ENCODE peak calls at places on chromosomes 16 and 17, in four cellular contexts. One of them, this sample, is unnamed. For H3K9me3, the result is how much of the 10 kb centered on the place peaks cover.

GRCh38 chr16:84607694-84608093 is 10.2 kb downstream of the COTL1 start:
- DNase-seq in right lobe of liver: no peak
- DNase-seq in CD4-positive, alpha-beta T cell: no peak
- DNase-seq in CD8-positive, alpha-beta T cell: no peak
- DNase-seq in this sample: no peak

GRCh38 chr16:13426279-13426678 is 493.7 kb upstream of the ERCC4 start:
- DNase-seq in right lobe of liver: no peak
- DNase-seq in CD4-positive, alpha-beta T cell: no peak
- DNase-seq in CD8-positive, alpha-beta T cell: no peak
- DNase-seq in this sample: no peak

GRCh38 chr16:81808933-81809480 is 29.9 kb downstream of the PLCG2 start:
- DNase-seq in right lobe of liver: no peak
- DNase-seq in CD4-positive, alpha-beta T cell: no peak
- DNase-seq in CD8-positive, alpha-beta T cell: no peak
- DNase-seq in this sample: no peak

GRCh38 chr16:693766-694165 is 3.6 kb upstream of the WDR24 start:
- DNase-seq in right lobe of liver: no peak
- DNase-seq in CD4-positive, alpha-beta T cell: no peak
- DNase-seq in CD8-positive, alpha-beta T cell: no peak
- DNase-seq in this sample: no peak

GRCh38 chr16:79897087-79897443 is 296.5 kb upstream of the MAF start:
- DNase-seq in right lobe of liver: no peak
- DNase-seq in CD4-positive, alpha-beta T cell: no peak
- DNase-seq in CD8-positive, alpha-beta T cell: no peak
- DNase-seq in this sample: no peak

GRCh38 chr17:75152971-75153853 is 1.1 kb downstream of the JPT1 start:
- DNase-seq in right lobe of liver: no peak
- DNase-seq in CD4-positive, alpha-beta T cell: peak
- DNase-seq in CD8-positive, alpha-beta T cell: no peak
- DNase-seq in this sample: peak

GRCh38 chr17:7136266-7136877 is 21.8 kb upstream of the ASGR2 start:
- DNase-seq in right lobe of liver: peak
- DNase-seq in CD4-positive, alpha-beta T cell: peak
- DNase-seq in CD8-positive, alpha-beta T cell: peak
- DNase-seq in this sample: peak

GRCh38 chr17:50221500-50222480 is 20.4 kb upstream of the COL1A1 start:
- DNase-seq in right lobe of liver: no peak
- DNase-seq in CD4-positive, alpha-beta T cell: no peak
- DNase-seq in CD8-positive, alpha-beta T cell: no peak
- DNase-seq in this sample: no peak

GRCh38 chr16:3879258-3879886 is 1.1 kb downstream of the CREBBP start:
- DNase-seq in right lobe of liver: peak
- DNase-seq in CD4-positive, alpha-beta T cell: no peak
- DNase-seq in CD8-positive, alpha-beta T cell: no peak
- DNase-seq in this sample: peak

GRCh38 chr16:2846511-2847310 is 11.3 kb downstream of the PRSS22 start:
- DNase-seq in right lobe of liver: no peak
- DNase-seq in CD4-positive, alpha-beta T cell: no peak
- DNase-seq in CD8-positive, alpha-beta T cell: no peak
- DNase-seq in this sample: no peak

GRCh38 chr16:25372716-25373115 is 115.1 kb upstream of the ZKSCAN2 start:
- DNase-seq in right lobe of liver: no peak
- DNase-seq in CD4-positive, alpha-beta T cell: no peak
- DNase-seq in CD8-positive, alpha-beta T cell: no peak
- DNase-seq in this sample: no peak

DNA sequence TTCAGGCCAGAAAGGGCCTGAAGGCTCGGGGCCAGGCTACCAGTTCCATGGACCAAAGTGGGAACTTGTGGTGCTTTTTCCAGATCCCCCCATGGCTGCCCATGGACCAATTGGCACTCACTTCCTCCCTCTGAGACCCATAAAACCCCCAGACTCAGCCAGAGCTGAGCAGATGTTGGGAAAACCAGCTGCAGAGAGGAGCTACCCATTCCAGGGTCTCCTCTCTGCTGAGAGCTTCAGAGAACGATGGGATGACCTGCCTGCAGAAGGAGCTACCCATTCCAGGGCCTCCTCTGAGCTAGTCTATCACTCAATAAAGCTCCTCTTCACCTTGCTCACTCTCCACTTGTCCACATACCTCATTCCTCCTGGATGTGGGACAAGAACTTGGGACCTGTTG is 52.2 kb upstream of the MED9 start:
- DNase-seq in right lobe of liver: peak
- DNase-seq in CD4-positive, alpha-beta T cell: no peak
- DNase-seq in CD8-positive, alpha-beta T cell: no peak
- DNase-seq in this sample: no peak
- H3K9me3 ChIP-seq in right lobe of liver: under half
- H3K9me3 ChIP-seq in CD4-positive, alpha-beta T cell: under half
- H3K9me3 ChIP-seq in CD8-positive, alpha-beta T cell: under half
- H3K9me3 ChIP-seq in this sample: under half

GRCh38 chr17:38731526-38732294 is 1.6 kb downstream of the CISD3 start:
- DNase-seq in right lobe of liver: no peak
- DNase-seq in CD4-positive, alpha-beta T cell: no peak
- DNase-seq in CD8-positive, alpha-beta T cell: no peak
- DNase-seq in this sample: no peak

GRCh38 chr17:38735161-38735997 is 5.2 kb downstream of the CISD3 start:
- DNase-seq in right lobe of liver: peak
- DNase-seq in CD4-positive, alpha-beta T cell: peak
- DNase-seq in CD8-positive, alpha-beta T cell: peak
- DNase-seq in this sample: peak

GRCh38 chr17:38733315-38734234 is 3.4 kb downstream of the CISD3 start:
- DNase-seq in right lobe of liver: no peak
- DNase-seq in CD4-positive, alpha-beta T cell: no peak
- DNase-seq in CD8-positive, alpha-beta T cell: no peak
- DNase-seq in this sample: no peak

GRCh38 chr17:38732376-38733314 is 2.5 kb downstream of the CISD3 start:
- DNase-seq in right lobe of liver: peak
- DNase-seq in CD4-positive, alpha-beta T cell: no peak
- DNase-seq in CD8-positive, alpha-beta T cell: no peak
- DNase-seq in this sample: peak

GRCh38 chr17:38734235-38734633 is 4.1 kb downstream of the CISD3 start:
- DNase-seq in right lobe of liver: no peak
- DNase-seq in CD4-positive, alpha-beta T cell: no peak
- DNase-seq in CD8-positive, alpha-beta T cell: no peak
- DNase-seq in this sample: no peak
- H3K27ac ChIP-seq in right lobe of liver: no peak
- H3K27ac ChIP-seq in CD4-positive, alpha-beta T cell: no peak
- H3K27ac ChIP-seq in CD8-positive, alpha-beta T cell: no peak
- H3K27ac ChIP-seq in this sample: peak

GRCh38 chr17:83199500-83200201 is 120.2 kb downstream of the METRNL start:
- DNase-seq in right lobe of liver: peak
- DNase-seq in CD4-positive, alpha-beta T cell: peak
- DNase-seq in CD8-positive, alpha-beta T cell: no peak
- DNase-seq in this sample: no peak
- H3K9me3 ChIP-seq in right lobe of liver: under half
- H3K9me3 ChIP-seq in CD4-positive, alpha-beta T cell: under half
- H3K9me3 ChIP-seq in CD8-positive, alpha-beta T cell: under half
- H3K9me3 ChIP-seq in this sample: under half

DNA sequence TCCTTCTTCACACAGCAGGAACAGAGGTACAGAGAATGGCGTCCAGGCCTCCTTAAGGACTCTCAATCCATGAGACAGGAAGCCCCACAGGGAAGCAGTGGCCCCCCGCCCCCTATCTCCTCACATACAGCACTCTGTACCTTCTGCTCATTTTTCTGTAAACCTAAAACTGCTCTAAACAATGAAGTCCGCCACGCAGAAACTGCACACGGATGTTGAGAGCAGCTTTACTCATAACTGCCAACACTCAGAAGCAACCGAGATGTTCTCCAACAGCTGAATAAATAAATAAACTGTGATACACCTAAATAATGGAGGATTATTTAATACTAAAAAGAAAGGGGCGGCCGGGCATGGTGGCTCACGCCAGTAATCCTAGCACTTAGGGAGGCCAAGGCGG is 9.9 kb downstream of the TBC1D16 start:
- DNase-seq in right lobe of liver: no peak
- DNase-seq in CD4-positive, alpha-beta T cell: no peak
- DNase-seq in CD8-positive, alpha-beta T cell: no peak
- DNase-seq in this sample: no peak
- H3K27ac ChIP-seq in right lobe of liver: peak
- H3K27ac ChIP-seq in CD4-positive, alpha-beta T cell: no peak
- H3K27ac ChIP-seq in CD8-positive, alpha-beta T cell: no peak
- H3K27ac ChIP-seq in this sample: no peak

GRCh38 chr16:31916056-31916488 is 42.5 kb downstream of the ZNF267 start:
- DNase-seq in right lobe of liver: no peak
- DNase-seq in CD4-positive, alpha-beta T cell: no peak
- DNase-seq in CD8-positive, alpha-beta T cell: no peak
- DNase-seq in this sample: no peak

GRCh38 chr16:31913668-31914067 is 40.1 kb downstream of the ZNF267 start:
- DNase-seq in right lobe of liver: no peak
- DNase-seq in CD4-positive, alpha-beta T cell: no peak
- DNase-seq in CD8-positive, alpha-beta T cell: no peak
- DNase-seq in this sample: no peak
- H3K9me3 ChIP-seq in right lobe of liver: half or more
- H3K9me3 ChIP-seq in CD4-positive, alpha-beta T cell: half or more
- H3K9me3 ChIP-seq in CD8-positive, alpha-beta T cell: half or more
- H3K9me3 ChIP-seq in this sample: under half

GRCh38 chr17:64688481-64688880 is 26.4 kb upstream of the SMURF2 start:
- DNase-seq in right lobe of liver: no peak
- DNase-seq in CD4-positive, alpha-beta T cell: no peak
- DNase-seq in CD8-positive, alpha-beta T cell: no peak
- DNase-seq in this sample: no peak
- H3K27ac ChIP-seq in right lobe of liver: no peak
- H3K27ac ChIP-seq in CD4-positive, alpha-beta T cell: no peak
- H3K27ac ChIP-seq in CD8-positive, alpha-beta T cell: no peak
- H3K27ac ChIP-seq in this sample: no peak

GRCh38 chr16:35745191-35745590 is 2285.8 kb downstream of the TP53TG3F start:
- DNase-seq in right lobe of liver: no peak
- DNase-seq in CD4-positive, alpha-beta T cell: no peak
- DNase-seq in CD8-positive, alpha-beta T cell: no peak
- DNase-seq in this sample: no peak
- H3K9me3 ChIP-seq in right lobe of liver: under half
- H3K9me3 ChIP-seq in CD4-positive, alpha-beta T cell: half or more
- H3K9me3 ChIP-seq in CD8-positive, alpha-beta T cell: under half
- H3K9me3 ChIP-seq in this sample: under half

This sample was measured in pancreas.